ENCODE peak calls at places on chromosomes 6 and 20, in seven cellular contexts. H, D, I, U, J, W and C are unnamed samples.

GRCh38 chr20:18496042-18496441 is 983 bp downstream of the RBBP9 start:
- DNase-seq in H (no peak), D (no peak), I (no peak), U (no peak), J (no peak), W (no peak), C (no peak)

GRCh38 chr6:165220030-165220429 is 89.4 kb downstream of the C6orf118 start:
- DNase-seq in H (no peak), D (no peak), I (no peak), U (no peak), J (no peak), W (no peak), C (no peak)

GRCh38 chr6:40957616-40958492 is 81.2 kb downstream of the UNC5CL start:
- DNase-seq in H (no peak), D (no peak), I (peak), U (no peak), J (peak), W (no peak), C (peak)

GRCh38 chr6:44257007-44257752 is at the start of gene SLC35B2:
- DNase-seq in H (peak), D (peak), I (peak), U (peak), J (peak), W (peak), C (peak)

GRCh38 chr6:169869301-169869700 is 117.9 kb downstream of the ERMARD start:
- DNase-seq in H (peak), D (no peak), I (no peak), U (no peak), J (no peak), W (no peak), C (no peak)

GRCh38 chr6:30711758-30712380 is 5.2 kb downstream of the MDC1 start:
- DNase-seq in H (peak), D (no peak), I (no peak), U (no peak), J (no peak), W (no peak), C (no peak)

GRCh38 chr6:7909323-7910276 is 988 bp downstream of the TXNDC5 start:
- DNase-seq in H (peak), D (peak), I (peak), U (peak), J (peak), W (peak), C (peak)

GRCh38 chr20:41004561-41005360 is 23.9 kb upstream of the TOP1 start:
- DNase-seq in H (no peak), D (no peak), I (no peak), U (peak), J (peak), W (no peak), C (no peak)

GRCh38 chr20:44033873-44034272 is 119.2 kb downstream of the TOX2 start:
- DNase-seq in H (peak), D (no peak), I (no peak), U (no peak), J (no peak), W (no peak), C (no peak)

GRCh38 chr6:160174681-160175080 is 53.1 kb downstream of the SLC22A1 start:
- DNase-seq in H (no peak), D (no peak), I (no peak), U (no peak), J (no peak), W (no peak), C (no peak)

GRCh38 chr6:46419576-46420002 is 71.7 kb downstream of the RCAN2 start:
- DNase-seq in H (no peak), D (peak), I (peak), U (peak), J (peak), W (peak), C (peak)

GRCh38 chr6:90168693-90169131 is 127.9 kb downstream of the BACH2 start:
- DNase-seq in H (no peak), D (no peak), I (peak), U (no peak), J (peak), W (no peak), C (peak)

GRCh38 chr20:53884859-53885654 is 185.3 kb downstream of the BCAS1 start:
- DNase-seq in H (no peak), D (no peak), I (no peak), U (no peak), J (no peak), W (no peak), C (peak)

GRCh38 chr6:75759207-75759606 is 10.2 kb downstream of the MYO6 start:
- DNase-seq in H (no peak), D (no peak), I (no peak), U (no peak), J (no peak), W (no peak), C (no peak)

GRCh38 chr6:85537055-85537494 is 56.6 kb downstream of the SNX14 start:
- DNase-seq in H (no peak), D (no peak), I (peak), U (peak), J (peak), W (peak), C (no peak)

GRCh38 chr6:111161650-111162049 is 74.3 kb downstream of the SLC16A10 start:
- DNase-seq in H (no peak), D (no peak), I (no peak), U (no peak), J (no peak), W (no peak), C (no peak)

GRCh38 chr6:104728444-104728843 is 131.3 kb downstream of the HACE1 start:
- DNase-seq in H (no peak), D (no peak), I (no peak), U (peak), J (peak), W (no peak), C (no peak)

GRCh38 chr20:5716953-5717352 is 33.2 kb upstream of the SHLD1 start:
- DNase-seq in H (no peak), D (no peak), I (no peak), U (no peak), J (no peak), W (no peak), C (no peak)

GRCh38 chr6:25499851-25500250 is 152.2 kb upstream of the SCGN start:
- DNase-seq in H (no peak), D (no peak), I (peak), U (peak), J (peak), W (no peak), C (peak)

GRCh38 chr6:138907167-138907566 is 80.9 kb downstream of the REPS1 start:
- DNase-seq in H (no peak), D (no peak), I (no peak), U (no peak), J (no peak), W (no peak), C (no peak)

GRCh38 chr6:32700391-32701040 is 34.1 kb upstream of the HLA-DQB1 start:
- DNase-seq in H (no peak), D (no peak), I (peak), U (peak), J (peak), W (peak), C (peak)

GRCh38 chr6:126600258-126600916 is 260.5 kb downstream of the CENPW start:
- DNase-seq in H (no peak), D (no peak), I (no peak), U (no peak), J (peak), W (no peak), C (no peak)
- TF ChIP-seq CTCF in H (no peak), D (no peak), I (no peak), U (no peak), J (no peak), W (no peak), C (no peak)

GRCh38 chr6:136208783-136209182 is 41.3 kb downstream of the MTFR2 start:
- DNase-seq in H (no peak), D (no peak), I (no peak), U (no peak), J (no peak), W (no peak), C (no peak)
- TF ChIP-seq CTCF in H (no peak), D (no peak), I (peak), U (peak), J (no peak), W (no peak), C (no peak)

GRCh38 chr6:23334360-23334759 is 765.0 kb downstream of the HDGFL1 start:
- DNase-seq in H (no peak), D (no peak), I (no peak), U (no peak), J (no peak), W (no peak), C (no peak)
- TF ChIP-seq CTCF in H (no peak), D (no peak), I (no peak), U (no peak), J (no peak), W (no peak), C (no peak)

DNA sequence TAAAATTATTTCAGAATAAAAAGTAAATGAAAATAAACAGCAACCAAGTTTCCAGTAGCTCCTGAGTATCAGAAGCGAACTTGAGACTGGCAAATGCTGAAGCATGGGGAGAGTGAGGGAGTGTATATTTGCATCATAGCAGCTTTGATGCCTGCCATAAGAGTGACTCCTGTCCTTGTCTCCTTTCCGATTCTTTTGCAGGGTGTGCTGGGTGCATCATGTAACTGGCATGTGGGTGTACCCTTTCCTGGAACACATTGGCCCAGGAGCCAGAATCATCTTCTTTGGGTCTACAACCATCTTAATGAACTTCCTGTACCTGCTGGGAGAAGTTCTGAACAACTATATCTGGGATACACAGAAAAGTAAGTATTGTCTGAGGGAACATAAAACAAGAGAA is 117.4 kb downstream of the ADAT2 start:
- DNase-seq in H (no peak), D (no peak), I (no peak), U (no peak), J (no peak), W (no peak), C (no peak)
- TF ChIP-seq CTCF in H (no peak), D (no peak), I (no peak), U (no peak), J (no peak), W (no peak), C (no peak)

GRCh38 chr6:34362909-34363713 is 29.4 kb downstream of the NUDT3 start:
- DNase-seq in H (no peak), D (no peak), I (no peak), U (no peak), J (no peak), W (peak), C (no peak)
- TF ChIP-seq CTCF in H (no peak), D (no peak), I (no peak), U (no peak), J (no peak), W (no peak), C (no peak)